ENCODE peak calls at places on chromosomes 6 and 20, in six cellular contexts. C is HepG2, P is OCI-LY7, A is uterus, J is astrocyte, L is left ventricle myocardium inferior. U is an unnamed sample.

GRCh38 chr6:136751478-136751956 is 40.8 kb downstream of the MAP3K5 start:
- DNase-seq in C (no peak), P (peak; percentile 56), A (no peak), J (peak; percentile 46), L (no peak), U (no peak)

GRCh38 chr6:39493174-39493573 is 170.7 kb upstream of the KCNK16 start:
- DNase-seq in C (no peak), P (no peak), A (no peak), J (peak; percentile 86), L (no peak), U (no peak)

GRCh38 chr6:56046576-56046975 is 171.2 kb upstream of the BMP5 start:
- DNase-seq in C (no peak), P (no peak), A (no peak), J (peak; percentile 86), L (peak; percentile 15), U (no peak)

GRCh38 chr20:53940883-53941546 is 129.4 kb downstream of the BCAS1 start:
- DNase-seq in C (no peak), P (peak; percentile 44), A (no peak), J (peak; percentile 96), L (peak; percentile 37), U (no peak)

GRCh38 chr20:881051-881820 is 34.9 kb downstream of the ANGPT4 start:
- DNase-seq in C (no peak), P (no peak), A (no peak), J (peak; percentile 14), L (no peak), U (no peak)

GRCh38 chr20:44073011-44073674 is 113.8 kb downstream of the JPH2 start:
- DNase-seq in C (no peak), P (no peak), A (no peak), J (no peak), L (no peak), U (no peak)

GRCh38 chr6:115896538-115897129 is 164.1 kb downstream of the FRK start:
- DNase-seq in C (peak; percentile 14), P (peak; percentile 30), A (no peak), J (peak; percentile 19), L (no peak), U (no peak)

GRCh38 chr6:131400054-131400781 is 172.8 kb upstream of the ARG1 start:
- DNase-seq in C (peak; percentile 21), P (no peak), A (no peak), J (peak; percentile 93), L (no peak), U (no peak)

GRCh38 chr20:41023549-41023948 is 5.1 kb upstream of the TOP1 start:
- DNase-seq in C (no peak), P (no peak), A (no peak), J (no peak), L (no peak), U (no peak)

GRCh38 chr6:22062807-22063408 is 233.9 kb downstream of the PRL start:
- DNase-seq in C (no peak), P (no peak), A (no peak), J (no peak), L (no peak), U (no peak)

GRCh38 chr6:117444600-117444999 is 18.9 kb upstream of the ROS1 start:
- DNase-seq in C (no peak), P (no peak), A (no peak), J (peak; percentile 42), L (no peak), U (no peak)

GRCh38 chr6:134099770-134100169 is 47.3 kb upstream of the SLC2A12 start:
- DNase-seq in C (no peak), P (no peak), A (no peak), J (no peak), L (no peak), U (no peak)

GRCh38 chr6:14797875-14798593 is 447.8 kb upstream of the JARID2 start:
- DNase-seq in C (no peak), P (no peak), A (no peak), J (no peak), L (no peak), U (no peak)

GRCh38 chr6:143900358-143900757 is 36.1 kb downstream of the ZC2HC1B start:
- DNase-seq in C (no peak), P (no peak), A (no peak), J (no peak), L (no peak), U (no peak)

GRCh38 chr6:144617231-144618199 is 332.4 kb downstream of the UTRN start:
- DNase-seq in C (no peak), P (no peak), A (no peak), J (no peak), L (no peak), U (no peak)

GRCh38 chr6:138162104-138162946 is 586 bp downstream of the ARFGEF3 start:
- DNase-seq in C (no peak), P (no peak), A (no peak), J (no peak), L (no peak), U (peak; percentile 16)

GRCh38 chr6:37551002-37551401 is 51.3 kb upstream of the CCDC167 start:
- DNase-seq in C (no peak), P (no peak), A (no peak), J (no peak), L (no peak), U (no peak)

GRCh38 chr6:131917318-131917717 is 33.9 kb downstream of the CCN2 start:
- DNase-seq in C (no peak), P (peak; percentile 42), A (no peak), J (peak; percentile 77), L (no peak), U (no peak)

GRCh38 chr20:32479697-32480140 is 105.4 kb downstream of the NOL4L start:
- DNase-seq in C (no peak), P (no peak), A (no peak), J (no peak), L (peak; percentile 0), U (no peak)

GRCh38 chr20:60967431-60968316 is 284.4 kb upstream of the CDH4 start:
- DNase-seq in C (no peak), P (no peak), A (no peak), J (no peak), L (no peak), U (no peak)

GRCh38 chr6:157760137-157760536 is 62.9 kb upstream of the SNX9 start:
- DNase-seq in C (no peak), P (no peak), A (no peak), J (no peak), L (no peak), U (no peak)

GRCh38 chr20:31606928-31607639 is 2.0 kb downstream of the ID1 start:
- DNase-seq in C (peak; percentile 99), P (no peak), A (no peak), J (peak; percentile 81), L (no peak), U (no peak)

GRCh38 chr6:7250812-7251211 is 62.2 kb downstream of the SSR1 start:
- DNase-seq in C (no peak), P (no peak), A (no peak), J (no peak), L (no peak), U (no peak)

GRCh38 chr20:53028337-53029007 is 56.3 kb downstream of the TSHZ2 start:
- DNase-seq in C (no peak), P (no peak), A (no peak), J (peak; percentile 61), L (no peak), U (no peak)

GRCh38 chr6:72238021-72238420 is 351.7 kb downstream of the RIMS1 start:
- DNase-seq in C (no peak), P (no peak), A (no peak), J (no peak), L (no peak), U (no peak)

GRCh38 chr20:1775117-1775516 is 117.5 kb upstream of the SIRPG start:
- DNase-seq in C (no peak), P (no peak), A (no peak), J (peak; percentile 45), L (no peak), U (peak; percentile 40)

GRCh38 chr20:43963872-43964791 is 49.5 kb downstream of the TOX2 start:
- DNase-seq in C (no peak), P (no peak), A (no peak), J (peak; percentile 22), L (peak; percentile 63), U (peak; percentile 66)

GRCh38 chr6:30227763-30228487 is 14.7 kb upstream of the TRIM26 start:
- DNase-seq in C (no peak), P (no peak), A (no peak), J (no peak), L (no peak), U (no peak)

GRCh38 chr6:158485411-158485810 is 74.5 kb upstream of the TMEM181 start:
- DNase-seq in C (no peak), P (no peak), A (no peak), J (peak; percentile 8), L (no peak), U (no peak)

GRCh38 chr6:22432060-22432459 is 135.2 kb upstream of the PRL start:
- DNase-seq in C (no peak), P (no peak), A (no peak), J (no peak), L (no peak), U (no peak)

DNA sequence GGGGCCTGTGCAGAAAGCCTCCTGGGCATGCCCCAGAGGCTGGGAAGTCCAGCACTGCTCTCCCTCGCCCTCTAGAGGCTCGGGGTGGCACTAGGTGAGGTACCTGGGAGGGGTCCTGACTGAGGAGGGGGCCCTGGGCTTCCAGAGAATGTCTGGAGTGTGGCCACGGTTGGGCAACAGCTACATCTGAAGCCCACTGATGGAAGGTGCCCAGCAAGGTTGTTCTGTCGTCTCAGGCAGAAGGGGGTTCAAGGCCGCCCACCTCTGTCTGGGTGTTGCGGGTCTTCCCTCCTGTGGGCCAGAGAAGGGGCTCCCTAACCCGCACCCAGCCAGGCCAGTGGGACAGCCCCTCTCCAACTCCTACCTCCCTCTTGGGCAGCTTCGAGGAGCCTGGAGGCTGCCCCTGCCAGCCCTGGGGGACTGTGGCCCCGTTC is 11.4 kb upstream of the VEGFA start:
- DNase-seq in C (no peak), P (peak; percentile 61), A (no peak), J (no peak), L (peak; percentile 13), U (no peak)
- TF ChIP-seq CTCF in C (peak; percentile 86), P (peak; percentile 92), A (peak; percentile 52), J (peak; percentile 12), L (peak; percentile 80), U (no peak)

DNA sequence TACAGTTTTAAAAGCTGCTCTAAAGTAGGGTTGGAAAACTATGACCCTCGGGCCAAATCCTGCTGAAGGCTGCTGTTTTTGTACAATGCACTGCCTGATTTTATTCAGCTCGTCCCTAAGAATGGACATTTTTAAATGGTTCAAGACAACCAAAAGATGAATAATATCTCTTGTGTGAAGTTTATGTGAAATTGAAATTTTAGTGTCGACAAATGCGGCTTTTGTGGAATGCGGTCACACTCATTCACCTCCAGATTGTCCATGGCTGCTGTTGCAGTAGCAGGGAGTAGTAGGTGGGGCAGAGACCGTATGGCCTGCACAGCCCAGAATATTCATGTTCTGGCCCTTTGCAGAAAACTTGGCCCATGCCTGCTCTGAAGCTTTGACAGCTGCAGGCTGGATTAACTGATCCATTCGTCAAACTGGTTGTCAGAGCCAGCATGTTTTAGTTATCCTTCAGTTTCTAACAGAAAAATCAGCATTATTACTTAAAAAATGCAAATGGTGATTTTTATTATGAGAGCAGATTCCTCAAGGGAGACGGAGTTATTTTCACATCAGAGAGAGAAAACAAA is 91.6 kb downstream of the PSMG4 start:
- DNase-seq in C (no peak), P (no peak), A (no peak), J (no peak), L (no peak), U (no peak)
- H3K27ac ChIP-seq in C (no peak overlapping the region), P (no peak overlapping the region), A (peak overlapping the region; percentile 61), J (no peak overlapping the region), L (no peak overlapping the region), U (no peak overlapping the region)

GRCh38 chr20:63973160-63973479 is 3.4 kb upstream of the ZNF512B start:
- DNase-seq in C (no peak), P (no peak), A (no peak), J (no peak), L (no peak), U (no peak)
- H3K4me3 ChIP-seq in C (peak overlapping the region; percentile 75), P (no peak overlapping the region), A (no peak overlapping the region), J (no peak overlapping the region), L (no peak overlapping the region), U (no peak overlapping the region)

GRCh38 chr6:70494833-70495232 is 71.9 kb upstream of the SDHAF4 start:
- DNase-seq in C (no peak), P (no peak), A (no peak), J (no peak), L (no peak), U (no peak)
- TF ChIP-seq CTCF in C (no peak), P (no peak), A (no peak), J (no peak), L (no peak), U (no peak)

U was measured in testis.